ENCODE peak calls at places on chromosomes 6 and 20, in ten cellular contexts. R is amygdala; X is SHP77; H is CD8-positive, alpha-beta T cell; E is GF-D8; I is substantia nigra; B is NCI-H748 treated with DMSO at 0.1 percent for 48 hours; T is SW 1271; G is esophagus squamous epithelium; A is NCI-H1105. S is an unnamed sample.
A peak's percentile ranks its signal among the peaks of the same experiment; 100 is the strongest.

GRCh38 chr6:139926711-139927110 is 552.3 kb upstream of the CITED2 start:
- DNase-seq in R (no peak), X (no peak), H (no peak), E (no peak), I (no peak), B (no peak), T (no peak), G (no peak), A (no peak), S (no peak)

GRCh38 chr6:52491203-52492069 is 71.3 kb downstream of the EFHC1 start:
- DNase-seq in R (no peak), X (no peak), H (no peak), E (no peak), I (no peak), B (no peak), T (no peak), G (no peak), A (no peak), S (no peak)

GRCh38 chr20:53827996-53828672 is 234.5 kb upstream of the ZNF217 start:
- DNase-seq in R (no peak), X (no peak), H (no peak), E (no peak), I (no peak), B (no peak), T (no peak), G (no peak), A (no peak), S (no peak)

GRCh38 chr20:33005132-33005566 is 916 bp upstream of the SUN5 start:
- DNase-seq in R (no peak), X (peak; percentile 25), H (no peak), E (no peak), I (no peak), B (no peak), T (no peak), G (no peak), A (no peak), S (no peak)

GRCh38 chr6:138278326-138278725 is 60.0 kb upstream of the PBOV1 start:
- DNase-seq in R (peak; percentile 39), X (no peak), H (no peak), E (no peak), I (peak; percentile 19), B (peak; percentile 4), T (no peak), G (no peak), A (no peak), S (no peak)

GRCh38 chr6:137571854-137572253 is 77.7 kb upstream of the OLIG3 start:
- DNase-seq in R (no peak), X (peak; percentile 3), H (peak; percentile 74), E (no peak), I (no peak), B (no peak), T (no peak), G (no peak), A (no peak), S (no peak)

GRCh38 chr6:13668291-13668928 is 43.2 kb downstream of the RANBP9 start:
- DNase-seq in R (no peak), X (no peak), H (no peak), E (no peak), I (no peak), B (no peak), T (no peak), G (no peak), A (no peak), S (no peak)

GRCh38 chr6:90194371-90194841 is 102.2 kb downstream of the BACH2 start:
- DNase-seq in R (no peak), X (no peak), H (no peak), E (no peak), I (no peak), B (no peak), T (no peak), G (no peak), A (no peak), S (no peak)

GRCh38 chr6:15089569-15090144 is 156.2 kb upstream of the JARID2 start:
- DNase-seq in R (no peak), X (no peak), H (no peak), E (no peak), I (no peak), B (no peak), T (no peak), G (no peak), A (peak; percentile 33), S (no peak)

GRCh38 chr6:609905-610304 is 47.0 kb downstream of the HUS1B start:
- DNase-seq in R (no peak), X (no peak), H (no peak), E (no peak), I (no peak), B (no peak), T (no peak), G (no peak), A (no peak), S (no peak)

GRCh38 chr6:132190815-132191175 is 210.5 kb downstream of the MOXD1 start:
- DNase-seq in R (no peak), X (no peak), H (no peak), E (no peak), I (no peak), B (no peak), T (no peak), G (no peak), A (no peak), S (no peak)

GRCh38 chr6:139888691-139889122 is 514.3 kb upstream of the CITED2 start:
- DNase-seq in R (no peak), X (no peak), H (no peak), E (no peak), I (no peak), B (no peak), T (no peak), G (no peak), A (no peak), S (no peak)

GRCh38 chr6:137475103-137475502 is 19.1 kb downstream of the OLIG3 start:
- DNase-seq in R (no peak), X (no peak), H (no peak), E (no peak), I (no peak), B (no peak), T (no peak), G (no peak), A (no peak), S (no peak)

GRCh38 chr20:50870572-50871161 is 60.6 kb downstream of the ADNP start:
- DNase-seq in R (no peak), X (no peak), H (no peak), E (no peak), I (no peak), B (no peak), T (no peak), G (no peak), A (no peak), S (no peak)